ENCODE peak calls at places on chromosome 1, in five cellular contexts. G, I, R, U and W are unnamed samples.
A peak's percentile ranks its signal among the peaks of the same experiment; 100 is the strongest.

GRCh38 chr1:163844393-163844948 is 522.7 kb downstream of the NUF2 start:
- DNase-seq in G (peak; percentile 28), I (no peak), R (no peak), U (no peak), W (no peak)

GRCh38 chr1:52906135-52906603 is 15.4 kb downstream of the ECHDC2 start:
- DNase-seq in G (no peak), I (no peak), R (no peak), U (no peak), W (no peak)

GRCh38 chr1:168223681-168224515 is 1.9 kb upstream of the SFT2D2 start:
- DNase-seq in G (no peak), I (no peak), R (no peak), U (no peak), W (no peak)

GRCh38 chr1:106621853-106622252 is 434.6 kb upstream of the PRMT6 start:
- DNase-seq in G (no peak), I (no peak), R (no peak), U (no peak), W (no peak)

GRCh38 chr1:159646687-159647086 is 59.1 kb downstream of the APCS start:
- DNase-seq in G (no peak), I (no peak), R (no peak), U (no peak), W (no peak)

GRCh38 chr1:24351918-24352637 is 32.9 kb downstream of the GRHL3 start:
- DNase-seq in G (peak; percentile 47), I (no peak), R (no peak), U (no peak), W (no peak)

GRCh38 chr1:43269627-43270375 is at the start of gene TMEM125:
- DNase-seq in G (no peak), I (peak; percentile 74), R (no peak), U (peak; percentile 86), W (no peak)

GRCh38 chr1:177255411-177255810 is 84.7 kb downstream of the BRINP2 start:
- DNase-seq in G (no peak), I (no peak), R (no peak), U (no peak), W (no peak)

GRCh38 chr1:1068374-1069060 is 5.6 kb downstream of the RNF223 start:
- DNase-seq in G (no peak), I (no peak), R (peak; percentile 80), U (peak; percentile 87), W (peak; percentile 59)

GRCh38 chr1:201307760-201308499 is 24.6 kb downstream of the PKP1 start:
- DNase-seq in G (no peak), I (peak; percentile 86), R (no peak), U (peak; percentile 87), W (peak; percentile 60)

GRCh38 chr1:108521990-108522393 is 37.9 kb upstream of the EEIG2 start:
- DNase-seq in G (peak; percentile 26), I (no peak), R (no peak), U (no peak), W (no peak)

GRCh38 chr1:165218666-165219065 is 137.8 kb downstream of the LMX1A start:
- DNase-seq in G (no peak), I (no peak), R (no peak), U (no peak), W (no peak)

GRCh38 chr1:29197590-29197924 is 15.9 kb upstream of the SRSF4 start:
- DNase-seq in G (peak; percentile 45), I (peak; percentile 10), R (peak; percentile 22), U (peak; percentile 52), W (peak; percentile 55)

GRCh38 chr1:151047925-151048644 is 534 bp downstream of the C1orf56 start:
- DNase-seq in G (peak; percentile 79), I (peak; percentile 70), R (peak; percentile 57), U (peak; percentile 76), W (peak; percentile 69)

GRCh38 chr1:36771678-36772284 is 262.5 kb downstream of the GRIK3 start:
- DNase-seq in G (no peak), I (no peak), R (no peak), U (no peak), W (no peak)

GRCh38 chr1:240808381-240808780 is 196.4 kb upstream of the GREM2 start:
- DNase-seq in G (no peak), I (no peak), R (no peak), U (no peak), W (no peak)

GRCh38 chr1:110214454-110215404 is 4.6 kb downstream of the KCNC4 start:
- DNase-seq in G (no peak), I (peak; percentile 39), R (no peak), U (no peak), W (no peak)

GRCh38 chr1:110210604-110211502 is 739 bp downstream of the KCNC4 start:
- DNase-seq in G (peak; percentile 30), I (peak; percentile 31), R (peak; percentile 61), U (peak; percentile 71), W (peak; percentile 33)

GRCh38 chr1:110213143-110213540 is 3.0 kb downstream of the KCNC4 start:
- DNase-seq in G (no peak), I (no peak), R (no peak), U (no peak), W (no peak)

GRCh38 chr1:110211503-110212164 is 1.5 kb downstream of the KCNC4 start:
- DNase-seq in G (no peak), I (no peak), R (no peak), U (no peak), W (no peak)

GRCh38 chr1:110212165-110213142 is 2.3 kb downstream of the KCNC4 start:
- DNase-seq in G (peak; percentile 28), I (no peak), R (no peak), U (no peak), W (no peak)
- H3K4me1 ChIP-seq in G (peaks cover 14% of the 10 kb centered on the region), I (no peaks in the 10 kb centered on the region), R (peaks cover 18% of the 10 kb centered on the region), U (no peaks in the 10 kb centered on the region), W (peaks cover 4% of the 10 kb centered on the region)

GRCh38 chr1:167093863-167094516 is at the start of gene STYXL2:
- DNase-seq in G (no peak), I (no peak), R (no peak), U (no peak), W (no peak)
- H3K4me3 ChIP-seq in G (no peak within 1 kb of the TSS), I (no peak within 1 kb of the TSS), R (no peak within 1 kb of the TSS), U (no peak within 1 kb of the TSS), W (no peak within 1 kb of the TSS)

GRCh38 chr1:224294775-224295174 is 35.2 kb downstream of the NVL start:
- DNase-seq in G (no peak), I (no peak), R (no peak), U (no peak), W (no peak)
- H3K36me3 ChIP-seq in G (peaks cover 58% of the 10 kb centered on the region), I (peaks cover 4% of the 10 kb centered on the region), R (peaks cover 71% of the 10 kb centered on the region), U (peaks cover 2% of the 10 kb centered on the region), W (peaks cover 4% of the 10 kb centered on the region)

GRCh38 chr1:115753830-115754229 is 14.7 kb downstream of the CASQ2 start:
- DNase-seq in G (no peak), I (peak; percentile 65), R (no peak), U (no peak), W (no peak)
- H3K4me1 ChIP-seq in G (no peaks in the 10 kb centered on the region), I (no peaks in the 10 kb centered on the region), R (no peaks in the 10 kb centered on the region), U (no peaks in the 10 kb centered on the region), W (no peaks in the 10 kb centered on the region)

DNA sequence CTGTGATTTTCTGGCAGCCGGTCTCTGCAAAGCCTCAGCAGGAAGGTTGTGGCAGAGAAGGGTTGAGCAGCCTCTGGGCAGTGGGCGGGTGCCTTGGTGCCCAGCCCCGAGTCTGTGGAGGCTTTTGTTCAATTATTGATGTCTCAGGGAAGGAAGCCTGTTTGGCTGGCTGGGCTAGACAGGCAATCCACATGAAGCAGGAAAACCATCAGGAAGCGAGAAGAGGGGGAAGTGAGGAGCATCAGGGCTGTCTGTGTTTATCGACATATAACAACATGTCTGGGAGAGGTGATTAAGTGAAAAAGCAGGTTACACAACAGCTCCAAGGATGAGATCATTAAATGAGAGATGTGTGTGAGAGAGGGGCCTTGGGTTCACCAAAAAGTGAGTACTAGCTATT is 105.4 kb downstream of the UBE2U start:
- DNase-seq in G (no peak), I (no peak), R (no peak), U (no peak), W (no peak)
- H3K4me3 ChIP-seq in G (no peak overlapping the region), I (no peak overlapping the region), R (no peak overlapping the region), U (no peak overlapping the region), W (no peak overlapping the region)

DNA sequence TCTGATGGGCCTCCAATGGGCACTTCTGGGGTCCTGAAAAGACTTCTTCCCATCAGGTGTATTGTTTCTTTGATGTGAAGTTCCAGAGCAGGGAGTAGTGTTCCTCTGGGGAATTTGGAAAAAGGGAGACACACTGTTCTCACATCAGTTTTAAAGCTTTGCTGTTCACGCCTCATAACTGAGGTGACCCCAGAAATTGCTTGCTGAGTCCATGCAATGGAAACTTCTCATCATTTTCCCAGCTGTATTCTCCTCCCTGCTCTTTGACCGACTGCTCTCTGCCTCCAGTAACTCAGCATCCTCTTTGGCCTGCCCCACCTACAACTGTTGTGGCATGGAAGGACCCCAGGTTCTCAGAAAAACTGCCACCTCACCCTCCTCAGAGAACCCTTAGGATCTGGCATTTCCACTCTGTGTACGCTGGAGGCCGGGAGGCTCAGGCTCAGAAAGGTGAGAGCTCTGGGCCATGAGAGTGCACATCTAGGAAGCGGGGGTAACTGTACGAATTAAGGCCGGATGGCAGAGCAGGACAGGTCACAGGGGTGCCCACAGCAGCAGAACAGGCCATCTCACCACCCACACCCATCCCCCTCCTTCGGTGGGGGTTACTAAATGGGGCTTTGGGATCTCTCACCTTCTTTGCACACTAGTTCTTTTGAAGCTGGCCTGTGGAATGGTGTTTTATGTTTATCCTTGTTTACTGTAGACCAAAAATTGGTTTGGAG is 51.2 kb downstream of the STX6 start:
- DNase-seq in G (no peak), I (no peak), R (no peak), U (no peak), W (no peak)
- H3K36me3 ChIP-seq in G (peaks cover 12% of the 10 kb centered on the region), I (no peaks in the 10 kb centered on the region), R (peaks cover 66% of the 10 kb centered on the region), U (peaks cover 3% of the 10 kb centered on the region), W (peaks cover 3% of the 10 kb centered on the region)

DNA sequence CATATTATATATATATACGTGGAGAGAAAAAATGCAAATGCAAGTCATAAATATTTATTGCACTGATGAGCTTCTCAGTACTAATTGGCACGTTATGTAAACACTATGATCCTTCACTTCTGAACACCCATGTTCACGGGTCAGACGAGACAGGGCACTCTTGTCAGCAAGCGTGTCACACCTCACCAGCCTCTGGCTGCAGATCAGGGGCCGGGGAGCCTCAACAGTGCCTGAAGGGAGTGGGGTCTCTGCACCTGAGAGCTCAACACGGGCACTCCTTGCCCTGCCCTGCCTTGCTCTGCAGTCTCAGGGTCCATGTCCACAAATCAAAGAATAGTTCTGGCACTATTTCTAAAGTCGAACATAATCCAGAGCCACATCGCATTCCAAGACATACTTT is 409 bp upstream of the HIVEP3 start:
- DNase-seq in G (no peak), I (no peak), R (no peak), U (no peak), W (no peak)
- H3K4me1 ChIP-seq in G (peaks cover 19% of the 10 kb centered on the region), I (peaks cover 4% of the 10 kb centered on the region), R (peaks cover 56% of the 10 kb centered on the region), U (peaks cover 3% of the 10 kb centered on the region), W (no peaks in the 10 kb centered on the region)

GRCh38 chr1:11784256-11784992 is 21.3 kb downstream of the MTHFR start:
- DNase-seq in G (no peak), I (no peak), R (no peak), U (no peak), W (no peak)
- H3K4me3 ChIP-seq in G (no peak overlapping the region), I (no peak overlapping the region), R (peak overlapping the region; percentile 37), U (no peak overlapping the region), W (no peak overlapping the region)

GRCh38 chr1:111450185-111450584 is 921 bp downstream of the ATP5PB start:
- DNase-seq in G (no peak), I (no peak), R (no peak), U (no peak), W (no peak)

GRCh38 chr1:111453706-111454105 is 4.4 kb downstream of the ATP5PB start:
- DNase-seq in G (no peak), I (no peak), R (no peak), U (no peak), W (no peak)

GRCh38 chr1:111455642-111456031 is 6.4 kb downstream of the ATP5PB start:
- DNase-seq in G (no peak), I (no peak), R (no peak), U (no peak), W (no peak)

GRCh38 chr1:111452581-111452980 is 3.3 kb downstream of the ATP5PB start:
- DNase-seq in G (no peak), I (no peak), R (no peak), U (no peak), W (no peak)

GRCh38 chr1:111454859-111455641 is 5.8 kb downstream of the ATP5PB start:
- DNase-seq in G (no peak), I (no peak), R (no peak), U (no peak), W (no peak)
- H3K36me3 ChIP-seq in G (peaks cover 78% of the 10 kb centered on the region), I (peaks cover 5% of the 10 kb centered on the region), R (peaks cover 65% of the 10 kb centered on the region), U (peaks cover 14% of the 10 kb centered on the region), W (no peaks in the 10 kb centered on the region)